ENCODE peak calls at places on chromosomes 4 and X, in ten cellular contexts. One of them, this sample, is unnamed.

GRCh38 chr4:113881256-113881655 is 98.2 kb downstream of the ARSJ start:
- DNase-seq in SK-N-SH: no peak
- DNase-seq in left lung: no peak
- DNase-seq in mucosa of descending colon: no peak
- DNase-seq in sigmoid colon: no peak
- DNase-seq in WERI-Rb-1: no peak
- DNase-seq in A549: no peak
- DNase-seq in A673: no peak
- DNase-seq in keratinocyte: no peak
- DNase-seq in heart right ventricle: no peak
- DNase-seq in this sample: no peak

GRCh38 chrX:154486396-154487207 is at the start of gene UBL4A:
- DNase-seq in SK-N-SH: peak
- DNase-seq in left lung: peak
- DNase-seq in mucosa of descending colon: peak
- DNase-seq in sigmoid colon: peak
- DNase-seq in WERI-Rb-1: peak
- DNase-seq in A549: peak
- DNase-seq in A673: peak
- DNase-seq in keratinocyte: peak
- DNase-seq in heart right ventricle: peak
- DNase-seq in this sample: peak

GRCh38 chr4:121069419-121069818 is 2.9 kb downstream of the NDNF start:
- DNase-seq in SK-N-SH: no peak
- DNase-seq in left lung: no peak
- DNase-seq in mucosa of descending colon: no peak
- DNase-seq in sigmoid colon: no peak
- DNase-seq in WERI-Rb-1: no peak
- DNase-seq in A549: no peak
- DNase-seq in A673: no peak
- DNase-seq in keratinocyte: no peak
- DNase-seq in heart right ventricle: no peak
- DNase-seq in this sample: no peak

GRCh38 chr4:37561803-37562207 is 124.4 kb downstream of the RELL1 start:
- DNase-seq in SK-N-SH: no peak
- DNase-seq in left lung: no peak
- DNase-seq in mucosa of descending colon: no peak
- DNase-seq in sigmoid colon: no peak
- DNase-seq in WERI-Rb-1: no peak
- DNase-seq in A549: no peak
- DNase-seq in A673: peak
- DNase-seq in keratinocyte: peak
- DNase-seq in heart right ventricle: no peak
- DNase-seq in this sample: peak

GRCh38 chr4:77305766-77306165 is 148.8 kb downstream of the CCNG2 start:
- DNase-seq in SK-N-SH: no peak
- DNase-seq in left lung: no peak
- DNase-seq in mucosa of descending colon: no peak
- DNase-seq in sigmoid colon: no peak
- DNase-seq in WERI-Rb-1: no peak
- DNase-seq in A549: no peak
- DNase-seq in A673: no peak
- DNase-seq in keratinocyte: no peak
- DNase-seq in heart right ventricle: no peak
- DNase-seq in this sample: no peak

GRCh38 chrX:32749075-32749474 is 462.3 kb downstream of the DMD start:
- DNase-seq in SK-N-SH: no peak
- DNase-seq in left lung: no peak
- DNase-seq in mucosa of descending colon: no peak
- DNase-seq in sigmoid colon: no peak
- DNase-seq in WERI-Rb-1: no peak
- DNase-seq in A549: no peak
- DNase-seq in A673: no peak
- DNase-seq in keratinocyte: no peak
- DNase-seq in heart right ventricle: no peak
- DNase-seq in this sample: peak

GRCh38 chrX:153934473-153935325 is at the start of gene NAA10:
- DNase-seq in SK-N-SH: peak
- DNase-seq in left lung: peak
- DNase-seq in mucosa of descending colon: peak
- DNase-seq in sigmoid colon: peak
- DNase-seq in WERI-Rb-1: peak
- DNase-seq in A549: peak
- DNase-seq in A673: peak
- DNase-seq in keratinocyte: no peak
- DNase-seq in heart right ventricle: peak
- DNase-seq in this sample: peak

GRCh38 chr4:118755438-118756226 is 70.4 kb downstream of the METTL14 start:
- DNase-seq in SK-N-SH: no peak
- DNase-seq in left lung: no peak
- DNase-seq in mucosa of descending colon: no peak
- DNase-seq in sigmoid colon: no peak
- DNase-seq in WERI-Rb-1: no peak
- DNase-seq in A549: no peak
- DNase-seq in A673: no peak
- DNase-seq in keratinocyte: no peak
- DNase-seq in heart right ventricle: no peak
- DNase-seq in this sample: no peak

GRCh38 chr4:126395661-126396060 is 1080.9 kb downstream of the FAT4 start:
- DNase-seq in SK-N-SH: no peak
- DNase-seq in left lung: no peak
- DNase-seq in mucosa of descending colon: no peak
- DNase-seq in sigmoid colon: no peak
- DNase-seq in WERI-Rb-1: no peak
- DNase-seq in A549: no peak
- DNase-seq in A673: no peak
- DNase-seq in keratinocyte: no peak
- DNase-seq in heart right ventricle: no peak
- DNase-seq in this sample: no peak

GRCh38 chr4:56531149-56531770 is 25.7 kb downstream of the ARL9 start:
- DNase-seq in SK-N-SH: no peak
- DNase-seq in left lung: no peak
- DNase-seq in mucosa of descending colon: no peak
- DNase-seq in sigmoid colon: no peak
- DNase-seq in WERI-Rb-1: no peak
- DNase-seq in A549: no peak
- DNase-seq in A673: no peak
- DNase-seq in keratinocyte: no peak
- DNase-seq in heart right ventricle: no peak
- DNase-seq in this sample: no peak

GRCh38 chr4:78186597-78187543 is 129.7 kb downstream of the FRAS1 start:
- DNase-seq in SK-N-SH: no peak
- DNase-seq in left lung: no peak
- DNase-seq in mucosa of descending colon: no peak
- DNase-seq in sigmoid colon: no peak
- DNase-seq in WERI-Rb-1: no peak
- DNase-seq in A549: no peak
- DNase-seq in A673: no peak
- DNase-seq in keratinocyte: no peak
- DNase-seq in heart right ventricle: no peak
- DNase-seq in this sample: no peak

GRCh38 chrX:40175416-40176255 is 77.9 kb upstream of the BCOR start:
- DNase-seq in SK-N-SH: peak
- DNase-seq in left lung: peak
- DNase-seq in mucosa of descending colon: peak
- DNase-seq in sigmoid colon: peak
- DNase-seq in WERI-Rb-1: peak
- DNase-seq in A549: peak
- DNase-seq in A673: peak
- DNase-seq in keratinocyte: no peak
- DNase-seq in heart right ventricle: peak
- DNase-seq in this sample: peak

GRCh38 chr4:86522349-86522748 is 71.8 kb upstream of the PTPN13 start:
- DNase-seq in SK-N-SH: no peak
- DNase-seq in left lung: no peak
- DNase-seq in mucosa of descending colon: no peak
- DNase-seq in sigmoid colon: no peak
- DNase-seq in WERI-Rb-1: no peak
- DNase-seq in A549: no peak
- DNase-seq in A673: no peak
- DNase-seq in keratinocyte: no peak
- DNase-seq in heart right ventricle: no peak
- DNase-seq in this sample: peak
- TF ChIP-seq CTCF in SK-N-SH: peak
- TF ChIP-seq CTCF in left lung: no peak
- TF ChIP-seq CTCF in mucosa of descending colon: no peak
- TF ChIP-seq CTCF in sigmoid colon: no peak
- TF ChIP-seq CTCF in WERI-Rb-1: no peak
- TF ChIP-seq CTCF in A549: no peak
- TF ChIP-seq CTCF in A673: peak
- TF ChIP-seq CTCF in keratinocyte: no peak
- TF ChIP-seq CTCF in heart right ventricle: no peak
- TF ChIP-seq CTCF in this sample: peak

DNA sequence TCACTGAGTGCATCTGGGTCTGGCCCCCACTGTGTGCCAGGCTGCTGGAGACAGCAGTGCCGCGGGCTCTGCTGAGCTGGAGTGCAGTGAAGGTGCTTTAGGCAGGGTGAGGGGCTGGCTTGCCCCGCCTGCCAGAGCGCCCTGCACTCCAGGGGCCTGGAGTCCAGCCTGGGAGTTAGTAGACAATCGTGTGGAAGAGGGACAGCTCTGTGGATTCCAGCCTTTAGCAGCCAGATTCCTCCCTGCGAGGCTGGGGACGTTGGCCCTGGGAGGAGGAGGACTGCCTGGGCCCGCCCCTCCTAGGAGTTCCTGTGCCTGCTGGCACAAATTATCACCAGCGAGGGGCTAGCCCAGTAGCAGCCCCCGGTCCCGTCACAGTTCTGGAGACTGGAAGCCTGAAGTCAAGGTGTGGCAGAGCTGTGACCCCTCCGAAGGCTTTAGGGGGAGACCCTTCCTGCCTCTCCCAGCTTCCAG is 7.4 kb downstream of the RGS12 start:
- DNase-seq in SK-N-SH: peak
- DNase-seq in left lung: no peak
- DNase-seq in mucosa of descending colon: no peak
- DNase-seq in sigmoid colon: no peak
- DNase-seq in WERI-Rb-1: no peak
- DNase-seq in A549: no peak
- DNase-seq in A673: no peak
- DNase-seq in keratinocyte: no peak
- DNase-seq in heart right ventricle: no peak
- DNase-seq in this sample: no peak
- H3K4me3 ChIP-seq in SK-N-SH: no peak
- H3K4me3 ChIP-seq in left lung: no peak
- H3K4me3 ChIP-seq in mucosa of descending colon: no peak
- H3K4me3 ChIP-seq in sigmoid colon: no peak
- H3K4me3 ChIP-seq in WERI-Rb-1: no peak
- H3K4me3 ChIP-seq in A549: no peak
- H3K4me3 ChIP-seq in A673: no peak
- H3K4me3 ChIP-seq in keratinocyte: no peak
- H3K4me3 ChIP-seq in heart right ventricle: no peak
- H3K4me3 ChIP-seq in this sample: no peak

GRCh38 chr4:73998040-73999011 is at the start of gene CXCL5:
- DNase-seq in SK-N-SH: no peak
- DNase-seq in left lung: peak
- DNase-seq in mucosa of descending colon: no peak
- DNase-seq in sigmoid colon: no peak
- DNase-seq in WERI-Rb-1: peak
- DNase-seq in A549: peak
- DNase-seq in A673: no peak
- DNase-seq in keratinocyte: no peak
- DNase-seq in heart right ventricle: peak
- DNase-seq in this sample: peak
- TF ChIP-seq CTCF in SK-N-SH: no peak
- TF ChIP-seq CTCF in left lung: no peak
- TF ChIP-seq CTCF in mucosa of descending colon: no peak
- TF ChIP-seq CTCF in sigmoid colon: no peak
- TF ChIP-seq CTCF in WERI-Rb-1: peak
- TF ChIP-seq CTCF in A549: peak
- TF ChIP-seq CTCF in A673: no peak
- TF ChIP-seq CTCF in keratinocyte: peak
- TF ChIP-seq CTCF in heart right ventricle: no peak
- TF ChIP-seq CTCF in this sample: peak

GRCh38 chrX:30304866-30305265 is 4.3 kb downstream of the NR0B1 start:
- DNase-seq in SK-N-SH: no peak
- DNase-seq in left lung: no peak
- DNase-seq in mucosa of descending colon: no peak
- DNase-seq in sigmoid colon: no peak
- DNase-seq in WERI-Rb-1: no peak
- DNase-seq in A549: no peak
- DNase-seq in A673: no peak
- DNase-seq in keratinocyte: no peak
- DNase-seq in heart right ventricle: no peak
- DNase-seq in this sample: no peak

GRCh38 chrX:30309139-30309571 is at the start of gene NR0B1:
- DNase-seq in SK-N-SH: no peak
- DNase-seq in left lung: no peak
- DNase-seq in mucosa of descending colon: no peak
- DNase-seq in sigmoid colon: no peak
- DNase-seq in WERI-Rb-1: peak
- DNase-seq in A549: peak
- DNase-seq in A673: peak
- DNase-seq in keratinocyte: no peak
- DNase-seq in heart right ventricle: peak
- DNase-seq in this sample: no peak

GRCh38 chrX:30307466-30307865 is 1.7 kb downstream of the NR0B1 start:
- DNase-seq in SK-N-SH: no peak
- DNase-seq in left lung: no peak
- DNase-seq in mucosa of descending colon: no peak
- DNase-seq in sigmoid colon: no peak
- DNase-seq in WERI-Rb-1: no peak
- DNase-seq in A549: no peak
- DNase-seq in A673: no peak
- DNase-seq in keratinocyte: no peak
- DNase-seq in heart right ventricle: no peak
- DNase-seq in this sample: no peak

GRCh38 chrX:30310429-30311206 is 1.4 kb upstream of the NR0B1 start:
- DNase-seq in SK-N-SH: no peak
- DNase-seq in left lung: no peak
- DNase-seq in mucosa of descending colon: no peak
- DNase-seq in sigmoid colon: no peak
- DNase-seq in WERI-Rb-1: no peak
- DNase-seq in A549: no peak
- DNase-seq in A673: peak
- DNase-seq in keratinocyte: no peak
- DNase-seq in heart right ventricle: no peak
- DNase-seq in this sample: no peak

DNA sequence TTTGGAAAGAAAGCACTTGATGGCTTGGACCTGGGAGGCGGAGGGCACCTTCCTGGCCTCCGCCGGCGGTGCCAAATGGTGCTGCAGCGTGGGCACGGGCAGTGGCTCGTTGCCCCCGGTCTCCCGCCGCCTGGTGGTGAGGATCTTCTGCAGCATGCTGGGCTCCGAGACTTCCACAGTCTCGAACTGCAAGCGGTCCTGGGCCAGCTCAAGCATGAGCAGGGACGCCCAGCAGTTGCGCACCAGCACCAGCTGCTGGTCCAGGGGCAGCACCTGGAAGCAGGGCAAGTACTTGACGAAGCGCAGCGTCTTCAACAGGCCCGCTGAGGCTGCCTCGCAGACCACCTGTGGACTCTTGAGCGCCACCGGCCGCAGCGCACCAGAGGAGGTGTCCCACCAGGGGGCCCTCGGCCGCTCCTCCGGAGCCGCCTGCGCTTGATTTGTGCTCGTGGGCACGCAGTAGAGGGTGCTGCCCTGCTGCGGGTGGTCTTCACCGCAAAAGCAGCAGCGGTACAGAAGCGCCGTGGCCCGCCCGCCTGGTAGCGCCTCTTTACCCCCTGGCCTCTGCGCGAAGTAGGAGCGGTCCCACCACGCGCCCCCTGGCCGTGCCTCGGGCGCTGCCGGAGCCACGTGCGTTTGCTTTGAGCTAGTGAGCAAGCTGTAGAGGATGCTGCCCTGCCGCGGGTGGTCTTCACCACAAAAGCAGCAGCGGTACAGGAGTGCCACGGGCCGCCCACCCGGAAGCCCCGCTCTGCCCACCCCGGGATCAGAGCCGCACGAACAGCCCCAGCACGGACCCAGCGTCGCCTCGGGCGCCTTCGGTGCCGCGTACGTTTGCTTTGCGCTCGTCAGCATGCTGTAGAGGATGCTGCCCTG is 689 bp downstream of the NR0B1 start:
- DNase-seq in SK-N-SH: peak
- DNase-seq in left lung: no peak
- DNase-seq in mucosa of descending colon: no peak
- DNase-seq in sigmoid colon: no peak
- DNase-seq in WERI-Rb-1: peak
- DNase-seq in A549: peak
- DNase-seq in A673: peak
- DNase-seq in keratinocyte: no peak
- DNase-seq in heart right ventricle: no peak
- DNase-seq in this sample: peak
- H3K4me3 ChIP-seq in SK-N-SH: peak
- H3K4me3 ChIP-seq in left lung: no peak
- H3K4me3 ChIP-seq in mucosa of descending colon: no peak
- H3K4me3 ChIP-seq in sigmoid colon: no peak
- H3K4me3 ChIP-seq in WERI-Rb-1: peak
- H3K4me3 ChIP-seq in A549: peak
- H3K4me3 ChIP-seq in A673: peak
- H3K4me3 ChIP-seq in keratinocyte: no peak
- H3K4me3 ChIP-seq in heart right ventricle: peak
- H3K4me3 ChIP-seq in this sample: no peak

This sample was measured in cardiac fibroblast.